ENCODE peak calls at places on chromosomes 3 and 15, in five cellular contexts. G, Q, X, J and R are unnamed samples.

GRCh38 chr15:95141486-95141885 is 910.1 kb downstream of the MCTP2 start:
- DNase-seq in G (no peak), Q (peak; percentile 31), X (no peak), J (no peak), R (no peak)

GRCh38 chr3:20352547-20353164 is 166.7 kb upstream of the SGO1 start:
- DNase-seq in G (no peak), Q (peak; percentile 54), X (no peak), J (no peak), R (peak; percentile 11)

GRCh38 chr3:17094551-17094950 is 209.8 kb downstream of the PLCL2 start:
- DNase-seq in G (no peak), Q (no peak), X (no peak), J (no peak), R (no peak)

GRCh38 chr3:184822654-184823053 is 10.7 kb downstream of the VPS8 start:
- DNase-seq in G (no peak), Q (no peak), X (no peak), J (no peak), R (no peak)

GRCh38 chr3:140319801-140320200 is 358.1 kb upstream of the TRIM42 start:
- DNase-seq in G (no peak), Q (no peak), X (no peak), J (no peak), R (no peak)

GRCh38 chr15:76642671-76643070 is 262.5 kb downstream of the SCAPER start:
- DNase-seq in G (no peak), Q (peak; percentile 3), X (no peak), J (no peak), R (no peak)

GRCh38 chr3:36244728-36245127 is 135.6 kb upstream of the STAC start:
- DNase-seq in G (no peak), Q (peak; percentile 26), X (no peak), J (no peak), R (peak; percentile 12)

GRCh38 chr15:69474291-69474690 is 21.7 kb downstream of the RPLP1 start:
- DNase-seq in G (peak; percentile 12), Q (no peak), X (no peak), J (no peak), R (no peak)

GRCh38 chr3:100893108-100893507 is 100.1 kb downstream of the ABI3BP start:
- DNase-seq in G (no peak), Q (no peak), X (no peak), J (no peak), R (no peak)

GRCh38 chr15:67109141-67110034 is 44.0 kb downstream of the SMAD3 start:
- DNase-seq in G (no peak), Q (peak; percentile 98), X (peak; percentile 97), J (no peak), R (peak; percentile 96)

GRCh38 chr3:178203650-178204049 is 332.6 kb upstream of the KCNMB2 start:
- DNase-seq in G (no peak), Q (peak; percentile 64), X (no peak), J (no peak), R (peak; percentile 34)

GRCh38 chr3:66303556-66303955 is 82.8 kb downstream of the SLC25A26 start:
- DNase-seq in G (no peak), Q (no peak), X (no peak), J (no peak), R (no peak)

GRCh38 chr3:114756506-114757279 is 390.4 kb downstream of the ZBTB20 start:
- DNase-seq in G (no peak), Q (peak; percentile 43), X (no peak), J (no peak), R (no peak)

GRCh38 chr3:42728056-42728455 is 25.5 kb upstream of the HHATL start:
- DNase-seq in G (peak; percentile 2), Q (no peak), X (no peak), J (no peak), R (no peak)

DNA sequence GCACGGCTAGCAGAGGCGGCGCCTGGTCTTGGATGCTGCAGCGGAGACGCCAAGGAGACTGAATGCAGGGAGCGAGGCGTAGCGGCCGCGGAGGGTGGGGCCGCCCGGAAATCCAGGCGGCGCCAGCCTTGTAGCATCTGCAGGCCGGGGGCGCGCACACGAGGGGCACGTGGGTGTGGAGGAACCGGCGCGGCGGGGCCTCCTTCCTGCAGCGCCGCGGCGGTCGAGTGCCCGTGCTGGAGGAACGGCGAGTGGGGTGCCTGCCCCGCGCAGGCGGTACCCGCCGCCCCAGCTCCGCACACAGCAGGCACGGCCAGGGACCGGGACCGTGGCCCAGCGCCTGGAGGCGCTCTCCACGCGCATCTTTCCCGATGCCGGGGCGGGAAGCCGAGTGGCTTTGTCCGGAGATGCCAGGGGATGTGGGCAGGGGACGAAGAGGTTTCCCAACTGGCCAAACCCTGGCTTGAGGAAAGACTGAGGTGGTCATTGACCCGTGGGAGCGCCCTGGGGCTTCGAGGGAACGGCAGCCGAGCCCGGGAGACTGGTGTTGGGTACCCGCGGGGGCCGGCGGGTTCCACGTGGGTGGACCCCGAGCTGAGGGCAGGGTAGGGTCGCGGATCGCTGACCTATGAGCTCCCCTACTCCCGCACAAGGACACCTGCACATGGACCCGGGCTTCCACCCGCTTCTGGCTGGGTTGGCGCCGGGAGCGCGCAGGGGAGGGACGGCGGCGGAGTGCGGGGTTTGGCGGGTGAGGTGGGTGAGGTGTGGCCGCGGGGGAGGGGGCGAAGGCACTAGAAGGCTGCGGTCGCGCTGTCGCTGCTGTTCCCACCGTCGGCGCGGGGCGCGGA is 246.4 kb upstream of the TOPAZ1 start:
- DNase-seq in G (no peak), Q (no peak), X (no peak), J (no peak), R (no peak)
- H3K4me3 ChIP-seq in G (peak overlapping the region; percentile 57), Q (no peak overlapping the region), X (peak overlapping the region; percentile 32), J (peak overlapping the region; percentile 46), R (peak overlapping the region; percentile 80)

DNA sequence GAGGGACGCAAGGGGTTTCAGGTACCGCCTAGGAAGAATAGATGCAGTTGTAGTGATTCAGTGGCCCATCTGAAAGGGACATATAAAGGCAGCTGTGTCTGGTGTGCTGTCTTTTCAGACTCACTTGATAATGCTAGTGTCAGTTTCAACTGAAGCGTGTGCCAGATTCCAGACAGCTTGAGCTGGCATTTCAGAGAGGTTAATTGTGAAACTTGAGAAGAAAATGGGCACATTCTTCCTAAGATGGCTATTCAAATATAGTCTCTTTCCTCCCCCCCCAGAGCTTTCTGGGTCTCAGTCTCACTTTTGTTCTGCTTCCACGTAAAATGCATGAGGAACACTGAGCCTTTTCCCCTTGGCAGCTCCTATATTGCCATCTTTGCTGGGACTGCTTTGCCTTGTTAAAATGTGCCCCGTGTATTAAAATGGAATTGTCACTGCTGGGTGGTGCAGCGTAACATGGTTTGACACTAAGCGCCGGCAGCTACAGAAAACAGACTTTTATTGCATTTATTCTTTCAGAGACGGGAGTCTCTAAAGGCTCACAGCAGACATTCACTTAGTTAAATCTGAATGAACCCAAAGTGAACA is 478.7 kb downstream of the RBMS3 start:
- DNase-seq in G (no peak), Q (peak; percentile 65), X (no peak), J (no peak), R (no peak)
- H3K4me3 ChIP-seq in G (no peak overlapping the region), Q (no peak overlapping the region), X (no peak overlapping the region), J (no peak overlapping the region), R (no peak overlapping the region)

GRCh38 chr15:68391084-68391483 is 40.9 kb downstream of the ITGA11 start:
- DNase-seq in G (peak; percentile 10), Q (no peak), X (no peak), J (peak; percentile 5), R (no peak)

GRCh38 chr15:68387288-68388143 is 44.4 kb downstream of the ITGA11 start:
- DNase-seq in G (no peak), Q (no peak), X (peak; percentile 24), J (peak; percentile 15), R (no peak)

GRCh38 chr15:68389936-68390790 is 41.8 kb downstream of the ITGA11 start:
- DNase-seq in G (peak; percentile 11), Q (peak; percentile 86), X (peak; percentile 16), J (peak; percentile 8), R (peak; percentile 63)

GRCh38 chr15:68386587-68387287 is 45.2 kb downstream of the ITGA11 start:
- DNase-seq in G (no peak), Q (no peak), X (no peak), J (peak; percentile 11), R (no peak)

GRCh38 chr15:68389041-68389930 is 42.7 kb downstream of the ITGA11 start:
- DNase-seq in G (peak; percentile 10), Q (no peak), X (no peak), J (peak; percentile 9), R (no peak)
- H3K4me3 ChIP-seq in G (no peak overlapping the region), Q (no peak overlapping the region), X (no peak overlapping the region), J (no peak overlapping the region), R (no peak overlapping the region)

GRCh38 chr15:52780172-52780980 is 9.8 kb downstream of the ONECUT1 start:
- DNase-seq in G (no peak), Q (peak; percentile 66), X (no peak), J (peak; percentile 66), R (no peak)
- H3K4me3 ChIP-seq in G (no peak overlapping the region), Q (no peak overlapping the region), X (peak overlapping the region; percentile 50), J (peak overlapping the region; percentile 33), R (no peak overlapping the region)

GRCh38 chr3:46883252-46884185 is 6.0 kb downstream of the PTH1R start:
- DNase-seq in G (no peak), Q (peak; percentile 35), X (no peak), J (no peak), R (no peak)
- H3K4me3 ChIP-seq in G (peak overlapping the region; percentile 64), Q (no peak overlapping the region), X (no peak overlapping the region), J (peak overlapping the region; percentile 76), R (peak overlapping the region; percentile 32)

DNA sequence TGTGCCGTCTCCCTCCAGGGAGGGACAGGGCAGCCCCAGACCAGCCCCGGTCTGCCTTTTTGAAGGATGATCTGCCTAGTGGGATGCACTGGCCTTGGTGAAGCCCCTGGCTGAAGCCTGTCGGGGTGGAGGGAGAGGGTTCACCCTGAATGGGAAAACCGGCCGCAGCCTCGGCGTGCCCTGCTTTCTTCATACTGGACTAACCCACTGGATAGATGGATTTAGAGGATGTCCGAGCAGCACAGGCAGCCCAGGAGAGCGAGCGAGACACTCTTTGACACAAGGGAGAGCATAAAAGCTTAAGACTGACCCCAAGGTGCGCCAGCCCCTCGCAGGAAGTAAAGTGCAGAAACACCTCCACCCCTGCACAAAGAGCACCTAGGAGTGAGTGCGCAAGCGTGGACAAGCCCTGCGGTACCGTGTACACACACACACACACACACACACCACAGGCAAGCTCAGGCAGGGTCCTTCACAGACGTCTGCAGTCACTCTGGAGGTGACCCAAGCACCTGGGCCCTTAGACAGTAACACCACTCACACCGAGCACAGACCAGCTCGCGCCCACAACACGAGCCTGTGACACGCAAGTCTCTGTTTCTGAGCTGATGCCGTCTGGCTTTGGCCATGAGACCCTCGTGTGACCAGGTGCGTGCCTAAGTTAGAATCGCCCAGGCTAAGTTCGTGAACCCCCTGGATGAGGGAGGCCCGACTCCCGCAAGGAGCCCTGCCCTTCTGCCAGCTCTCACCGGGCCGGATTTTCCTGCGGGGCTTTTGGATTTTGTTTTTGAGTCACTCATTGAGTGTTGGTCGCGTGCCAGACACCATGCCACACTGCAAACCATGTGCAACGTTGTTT is 11.3 kb downstream of the SEMA4B start:
- DNase-seq in G (peak; percentile 58), Q (no peak), X (no peak), J (peak; percentile 76), R (no peak)
- H3K4me3 ChIP-seq in G (no peak overlapping the region), Q (no peak overlapping the region), X (no peak overlapping the region), J (no peak overlapping the region), R (no peak overlapping the region)